ENCODE peak calls at places on chromosomes 16 and 17, in seven cellular contexts. H is tibial nerve, V is K562, D is H1, Q is transverse colon, P is HepG2, N is SK-N-SH. Z is an unnamed sample. For H3K27me3, the result is how much of the 10 kb centered on the place peaks cover.

GRCh38 chr16:87457724-87458423 is 35.0 kb downstream of the ZCCHC14 start:
- DNase-seq in H (no peak), V (no peak), D (no peak), Q (no peak), P (no peak), N (peak), Z (no peak)

GRCh38 chr16:89120921-89121351 is 27.3 kb downstream of the ACSF3 start:
- DNase-seq in H (no peak), V (no peak), D (no peak), Q (no peak), P (no peak), N (no peak), Z (no peak)

GRCh38 chr17:17096438-17097178 is 54.4 kb downstream of the MPRIP start:
- DNase-seq in H (no peak), V (no peak), D (no peak), Q (peak), P (peak), N (no peak), Z (no peak)

GRCh38 chr17:64992325-64992802 is 64.2 kb downstream of the GNA13 start:
- DNase-seq in H (no peak), V (no peak), D (no peak), Q (no peak), P (peak), N (no peak), Z (no peak)

GRCh38 chr17:39376434-39376833 is 25.0 kb downstream of the FBXL20 start:
- DNase-seq in H (no peak), V (no peak), D (no peak), Q (no peak), P (no peak), N (no peak), Z (peak)

GRCh38 chr17:8797621-8798175 is 1.5 kb downstream of the MFSD6L start:
- DNase-seq in H (no peak), V (no peak), D (peak), Q (no peak), P (no peak), N (no peak), Z (no peak)

GRCh38 chr16:70476272-70477020 is 22.1 kb downstream of the FCSK start:
- DNase-seq in H (no peak), V (no peak), D (no peak), Q (no peak), P (no peak), N (peak), Z (peak)

GRCh38 chr16:11658896-11659708 is 9.2 kb upstream of the SNN start:
- DNase-seq in H (no peak), V (no peak), D (peak), Q (no peak), P (no peak), N (no peak), Z (no peak)

GRCh38 chr17:3032258-3033247 is 30.9 kb downstream of the OR1D5 start:
- DNase-seq in H (no peak), V (no peak), D (peak), Q (no peak), P (no peak), N (no peak), Z (no peak)

GRCh38 chr17:3034578-3034920 is 28.9 kb downstream of the OR1D5 start:
- DNase-seq in H (no peak), V (no peak), D (no peak), Q (no peak), P (no peak), N (no peak), Z (no peak)

GRCh38 chr17:3035256-3035967 is 28.0 kb downstream of the OR1D5 start:
- DNase-seq in H (no peak), V (no peak), D (no peak), Q (no peak), P (no peak), N (no peak), Z (no peak)

GRCh38 chr17:3033248-3033640 is 30.2 kb downstream of the OR1D5 start:
- DNase-seq in H (no peak), V (no peak), D (no peak), Q (no peak), P (no peak), N (no peak), Z (no peak)

GRCh38 chr17:3033741-3034577 is 29.4 kb downstream of the OR1D5 start:
- DNase-seq in H (no peak), V (no peak), D (peak), Q (no peak), P (no peak), N (no peak), Z (no peak)
- TF ChIP-seq EP300 in H (no peak), V (no peak), D (no peak), Q (no peak), P (no peak), N (no peak), Z (no peak)

DNA sequence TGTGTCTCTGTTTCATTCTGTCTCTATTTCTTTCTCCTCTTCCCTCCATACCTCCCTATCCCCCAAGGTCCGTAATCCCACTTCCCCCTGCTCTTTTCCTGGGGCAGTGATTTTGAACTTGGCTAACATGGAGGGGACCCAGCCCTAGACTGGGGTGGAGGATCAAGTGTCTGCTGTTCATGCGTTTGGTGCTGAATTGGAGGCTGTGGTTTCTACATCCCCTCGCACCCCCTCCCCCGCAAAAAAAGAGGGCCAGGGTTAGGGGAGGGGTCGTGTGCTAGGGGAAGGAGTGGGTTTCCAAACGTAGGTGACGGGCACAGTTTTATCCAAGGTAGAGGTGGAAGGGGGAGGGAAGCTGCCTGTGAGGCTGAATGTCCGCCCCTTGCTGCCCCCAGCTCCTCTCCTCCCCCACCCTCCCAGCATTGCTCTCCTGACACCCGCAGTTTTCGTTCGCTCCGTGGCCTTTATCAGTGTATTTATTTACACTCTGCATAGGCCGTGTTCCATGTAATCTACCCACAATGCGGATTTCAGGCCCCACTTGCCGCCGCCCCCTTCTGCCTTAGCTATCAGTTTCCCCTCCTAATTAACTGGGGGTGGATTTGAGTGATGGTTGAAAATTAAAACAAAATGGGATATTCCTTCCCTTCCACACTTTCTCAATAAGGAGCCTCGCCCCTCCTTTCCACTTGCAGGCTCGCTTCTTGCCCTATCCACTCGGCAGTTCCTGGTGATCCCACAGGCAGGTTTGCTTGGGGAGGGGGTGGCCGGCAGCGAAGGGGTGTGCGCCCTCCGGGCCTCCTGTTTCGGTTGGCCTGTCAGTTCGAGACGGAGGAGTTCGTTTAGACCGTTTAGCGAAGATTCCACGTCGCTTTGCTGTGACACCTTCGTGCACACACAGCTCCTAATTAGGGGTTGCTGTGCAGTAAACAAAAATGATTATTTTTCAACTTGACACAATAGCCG is 2.0 kb downstream of the GNAO1 start:
- DNase-seq in H (no peak), V (no peak), D (no peak), Q (no peak), P (no peak), N (peak), Z (no peak)
- H3K27me3 ChIP-seq in H (under half), V (under half), D (under half), Q (half or more), P (under half), N (under half), Z (under half)

GRCh38 chr17:50095626-50096037 is 481 bp downstream of the PDK2 start:
- DNase-seq in H (no peak), V (no peak), D (peak), Q (no peak), P (no peak), N (peak), Z (no peak)

GRCh38 chr17:50094243-50094752 is 853 bp upstream of the PDK2 start:
- DNase-seq in H (peak), V (peak), D (peak), Q (peak), P (peak), N (peak), Z (peak)

GRCh38 chr17:50096092-50096491 is 941 bp downstream of the PDK2 start:
- DNase-seq in H (no peak), V (no peak), D (no peak), Q (no peak), P (no peak), N (no peak), Z (peak)

GRCh38 chr17:50093807-50094206 is 1.3 kb upstream of the PDK2 start:
- DNase-seq in H (no peak), V (no peak), D (no peak), Q (no peak), P (no peak), N (no peak), Z (no peak)

GRCh38 chr17:50094753-50095616 is at the start of gene PDK2:
- DNase-seq in H (peak), V (peak), D (peak), Q (peak), P (peak), N (peak), Z (peak)
- TF ChIP-seq EP300 in H (peak), V (no peak), D (no peak), Q (no peak), P (no peak), N (no peak), Z (no peak)

GRCh38 chr17:49000943-49001342 is 3.8 kb downstream of the IGF2BP1 start:
- DNase-seq in H (no peak), V (no peak), D (no peak), Q (no peak), P (no peak), N (no peak), Z (no peak)

GRCh38 chr17:49002331-49002730 is 5.1 kb downstream of the IGF2BP1 start:
- DNase-seq in H (no peak), V (no peak), D (no peak), Q (no peak), P (no peak), N (no peak), Z (no peak)

GRCh38 chr17:49002766-49003165 is 5.6 kb downstream of the IGF2BP1 start:
- DNase-seq in H (no peak), V (no peak), D (no peak), Q (no peak), P (no peak), N (no peak), Z (no peak)

GRCh38 chr17:49003557-49004511 is 6.6 kb downstream of the IGF2BP1 start:
- DNase-seq in H (no peak), V (peak), D (peak), Q (no peak), P (no peak), N (no peak), Z (no peak)

GRCh38 chr17:49001671-49002070 is 4.5 kb downstream of the IGF2BP1 start:
- DNase-seq in H (no peak), V (no peak), D (no peak), Q (no peak), P (no peak), N (no peak), Z (no peak)
- H3K27me3 ChIP-seq in H (half or more), V (under half), D (under half), Q (half or more), P (under half), N (half or more), Z (half or more)

GRCh38 chr16:77946834-77947233 is 75.5 kb upstream of the CLEC3A start:
- DNase-seq in H (no peak), V (peak), D (no peak), Q (no peak), P (no peak), N (peak), Z (no peak)
- TF ChIP-seq EP300 in H (no peak), V (no peak), D (no peak), Q (no peak), P (no peak), N (no peak), Z (no peak)

GRCh38 chr16:35252356-35252936 is 1793.0 kb downstream of the TP53TG3F start:
- DNase-seq in H (no peak), V (no peak), D (no peak), Q (no peak), P (no peak), N (no peak), Z (no peak)

GRCh38 chr16:35249051-35249450 is 1789.6 kb downstream of the TP53TG3F start:
- DNase-seq in H (no peak), V (no peak), D (no peak), Q (no peak), P (no peak), N (no peak), Z (no peak)
- H3K27me3 ChIP-seq in H (under half), V (under half), D (under half), Q (under half), P (under half), N (under half), Z (under half)

GRCh38 chr17:37708008-37708615 is 36.7 kb downstream of the HNF1B start:
- DNase-seq in H (no peak), V (no peak), D (no peak), Q (peak), P (peak), N (no peak), Z (peak)

GRCh38 chr17:37711113-37711512 is 33.7 kb downstream of the HNF1B start:
- DNase-seq in H (no peak), V (no peak), D (no peak), Q (no peak), P (peak), N (no peak), Z (no peak)

GRCh38 chr17:37713028-37713431 is 31.8 kb downstream of the HNF1B start:
- DNase-seq in H (no peak), V (no peak), D (no peak), Q (no peak), P (peak), N (no peak), Z (peak)

GRCh38 chr17:37708616-37709212 is 36.1 kb downstream of the HNF1B start:
- DNase-seq in H (no peak), V (no peak), D (no peak), Q (peak), P (peak), N (no peak), Z (peak)

GRCh38 chr17:37710344-37710886 is 34.4 kb downstream of the HNF1B start:
- DNase-seq in H (no peak), V (peak), D (peak), Q (peak), P (peak), N (peak), Z (peak)
- TF ChIP-seq EP300 in H (no peak), V (no peak), D (peak), Q (peak), P (peak), N (no peak), Z (no peak)

GRCh38 chr17:48701864-48702532 is 20.3 kb downstream of the PRAC1 start:
- DNase-seq in H (no peak), V (no peak), D (no peak), Q (no peak), P (no peak), N (no peak), Z (no peak)

GRCh38 chr17:48704521-48704920 is 17.8 kb downstream of the PRAC1 start:
- DNase-seq in H (no peak), V (no peak), D (no peak), Q (no peak), P (no peak), N (no peak), Z (no peak)
- H3K27me3 ChIP-seq in H (half or more), V (half or more), D (under half), Q (half or more), P (under half), N (half or more), Z (under half)

DNA sequence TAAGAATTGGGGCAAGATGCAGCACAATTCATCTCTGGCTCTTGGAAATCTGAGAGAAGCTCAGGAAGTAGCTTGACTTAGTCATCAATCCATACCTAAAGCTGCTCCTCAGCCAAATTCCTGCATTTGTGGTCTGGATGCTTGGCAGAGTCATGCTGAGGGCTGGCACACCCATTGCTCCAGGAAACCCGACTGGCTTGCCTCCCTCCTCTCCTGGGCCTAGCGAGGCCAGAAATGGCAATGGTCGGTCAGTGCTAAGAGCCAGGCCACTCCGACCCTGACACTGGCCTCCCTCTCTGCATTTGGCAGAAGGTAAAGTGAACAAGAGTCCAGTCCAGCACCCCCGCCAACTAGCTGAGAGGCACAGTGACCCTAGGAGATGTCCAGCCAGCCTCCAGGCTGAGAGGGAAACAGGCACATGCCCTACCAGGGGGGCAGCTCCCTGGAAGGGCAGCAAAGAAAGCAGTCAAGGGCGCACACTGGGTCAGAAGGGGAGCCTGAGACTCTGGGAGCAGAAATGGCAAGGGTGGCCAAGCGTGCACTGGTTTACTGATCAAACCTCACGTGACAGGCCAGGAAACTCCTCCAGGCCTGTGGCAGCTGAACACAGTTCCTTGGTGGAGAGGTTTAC is 10.0 kb downstream of the POLDIP2 start:
- DNase-seq in H (no peak), V (no peak), D (no peak), Q (no peak), P (no peak), N (no peak), Z (peak)
- TF ChIP-seq EP300 in H (no peak), V (no peak), D (no peak), Q (no peak), P (no peak), N (no peak), Z (no peak)

DNA sequence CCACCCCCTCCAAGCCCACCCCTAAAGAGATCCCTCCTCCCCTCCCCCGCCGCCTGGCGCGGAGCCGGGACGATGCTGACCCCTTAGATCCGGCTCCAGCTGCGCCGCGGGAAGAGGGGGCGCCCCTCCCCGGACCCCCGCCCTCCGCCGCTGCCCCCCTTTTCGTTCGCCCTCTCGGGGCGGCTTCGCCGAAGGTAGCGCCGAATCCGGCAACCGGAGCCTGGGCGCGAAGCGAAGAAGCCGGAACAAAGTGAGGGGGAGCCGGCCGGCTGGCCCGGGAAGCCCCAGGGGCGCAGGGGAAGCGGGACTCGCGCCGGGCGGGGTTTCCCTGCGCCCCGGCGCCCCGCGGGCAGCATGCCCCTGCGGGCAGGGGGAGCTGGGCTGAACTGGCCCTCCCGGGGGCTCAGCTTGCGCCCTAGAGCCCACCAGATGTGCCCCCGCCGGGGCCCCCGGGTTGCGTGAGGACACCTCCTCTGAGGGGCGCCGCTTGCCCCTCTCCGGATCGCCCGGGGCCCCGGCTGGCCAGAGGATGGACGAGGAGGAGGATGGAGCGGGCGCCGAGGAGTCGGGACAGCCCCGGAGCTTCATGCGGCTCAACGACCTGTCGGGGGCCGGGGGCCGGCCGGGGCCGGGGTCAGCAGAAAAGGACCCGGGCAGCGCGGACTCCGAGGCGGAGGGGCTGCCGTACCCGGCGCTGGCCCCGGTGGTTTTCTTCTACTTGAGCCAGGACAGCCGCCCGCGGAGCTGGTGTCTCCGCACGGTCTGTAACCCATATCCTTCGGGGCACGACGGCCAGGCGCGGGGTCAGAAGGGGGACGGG is 626 bp downstream of the CACNA1G start:
- DNase-seq in H (no peak), V (no peak), D (peak), Q (no peak), P (no peak), N (peak), Z (no peak)
- H3K27me3 ChIP-seq in H (half or more), V (under half), D (under half), Q (half or more), P (under half), N (under half), Z (under half)

Z was measured in stomach.